ENCODE peak calls at places on chromosome 17, in eight cellular contexts. R, N, L, Y, M, S, W and V are unnamed samples.

GRCh38 chr17:76354747-76355310 is 1.1 kb upstream of the PRPSAP1 start:
- DNase-seq in M (no peak), R (peak; percentile 31), S (no peak), W (no peak), Y (no peak), N (no peak), L (no peak), V (no peak)

GRCh38 chr17:64492481-64493109 is 4.3 kb downstream of the POLG2 start:
- DNase-seq in M (no peak), L (peak; percentile 53), N (no peak), W (no peak), Y (no peak), S (peak; percentile 32), R (no peak), V (no peak)

GRCh38 chr17:8089728-8090127 is 2.2 kb upstream of the ALOX12B start:
- DNase-seq in S (no peak), W (no peak), R (no peak), L (no peak), M (no peak), Y (no peak), N (no peak), V (no peak)

GRCh38 chr17:71922439-71922838 is 198.4 kb upstream of the SOX9 start:
- DNase-seq in Y (no peak), S (no peak), N (no peak), R (peak; percentile 54), L (peak; percentile 93), W (no peak), M (no peak), V (no peak)

GRCh38 chr17:8696456-8696855 is 48.2 kb downstream of the CCDC42 start:
- DNase-seq in R (peak; percentile 89), Y (peak; percentile 39), L (no peak), M (no peak), S (no peak), W (no peak), N (no peak), V (no peak)

GRCh38 chr17:66540131-66540781 is 237.8 kb downstream of the PRKCA start:
- DNase-seq in Y (no peak), L (peak; percentile 92), R (peak; percentile 70), S (no peak), M (peak; percentile 72), W (no peak), N (no peak), V (no peak)

GRCh38 chr17:63070031-63070430 is 104.0 kb downstream of the TANC2 start:
- DNase-seq in W (no peak), M (no peak), Y (no peak), R (no peak), S (no peak), L (peak; percentile 37), N (no peak), V (no peak)

GRCh38 chr17:19812407-19812806 is 55.3 kb downstream of the ULK2 start:
- DNase-seq in N (no peak), M (no peak), S (no peak), R (no peak), L (peak; percentile 56), W (no peak), Y (no peak), V (no peak)

GRCh38 chr17:66165537-66166123 is 26.3 kb downstream of the CEP112 start:
- DNase-seq in L (peak; percentile 84), Y (no peak), M (no peak), W (no peak), R (no peak), N (peak; percentile 37), S (peak; percentile 64), V (peak; percentile 13)

GRCh38 chr17:76382803-76383644 is 1.4 kb upstream of the SPHK1 start:
- DNase-seq in S (peak; percentile 67), R (peak; percentile 79), M (peak; percentile 83), N (no peak), L (peak; percentile 71), Y (peak; percentile 67), W (peak; percentile 58), V (peak; percentile 69)

GRCh38 chr17:79790805-79791353 is 6.0 kb downstream of the CBX8 start:
- DNase-seq in N (no peak), W (no peak), S (no peak), Y (no peak), L (no peak), R (no peak), M (no peak), V (no peak)

GRCh38 chr17:43940630-43941029 is 1.6 kb downstream of the PPY start:
- DNase-seq in Y (peak; percentile 66), R (peak; percentile 74), N (no peak), S (no peak), L (peak; percentile 52), W (no peak), M (no peak), V (no peak)

GRCh38 chr17:2615882-2616281 is 22.4 kb downstream of the PAFAH1B1 start:
- DNase-seq in W (no peak), Y (no peak), S (no peak), R (no peak), N (no peak), M (no peak), L (no peak), V (no peak)

GRCh38 chr17:74738051-74738996 is 1.3 kb downstream of the RAB37 start:
- DNase-seq in R (no peak), S (peak; percentile 57), W (no peak), Y (no peak), M (no peak), N (no peak), L (no peak), V (no peak)

GRCh38 chr17:63697341-63698286 is 2.3 kb downstream of the LIMD2 start:
- DNase-seq in L (peak; percentile 47), W (peak; percentile 69), Y (no peak), M (peak; percentile 90), N (peak; percentile 17), R (peak; percentile 61), S (peak; percentile 86), V (no peak)

GRCh38 chr17:50108556-50108955 is 13.4 kb downstream of the PDK2 start:
- DNase-seq in N (no peak), L (no peak), M (peak; percentile 18), Y (no peak), W (no peak), R (no peak), S (no peak), V (no peak)

GRCh38 chr17:45747907-45748306 is 36.2 kb upstream of the CRHR1 start:
- DNase-seq in L (no peak), S (no peak), R (no peak), M (no peak), Y (no peak), W (no peak), N (no peak), V (no peak)

GRCh38 chr17:20213429-20213828 is 204.3 kb downstream of the SPECC1 start:
- DNase-seq in M (no peak), L (no peak), N (no peak), W (no peak), S (no peak), Y (no peak), R (no peak), V (no peak)

GRCh38 chr17:13539421-13539820 is 62.3 kb downstream of the HS3ST3A1 start:
- DNase-seq in L (no peak), Y (no peak), S (no peak), N (no peak), R (no peak), M (no peak), W (no peak), V (no peak)

GRCh38 chr17:77028900-77029299 is 111.9 kb upstream of the SEC14L1 start:
- DNase-seq in Y (no peak), S (no peak), W (no peak), M (no peak), L (no peak), N (no peak), R (no peak), V (no peak)